ENCODE peak calls at places on chromosomes 7 and 10, in seven cellular contexts. M is H1, J is K562, G is GM12891, H is HepG2, U is SK-N-SH, Z is GM12878. F is an unnamed sample.

GRCh38 chr7:7972128-7972527 is 3.5 kb downstream of the GLCCI1 start:
- DNase-seq in M (no peak), J (no peak), G (no peak), H (no peak), U (peak), Z (no peak), F (no peak)

GRCh38 chr7:29217112-29217511 is 22.5 kb downstream of the CHN2 start:
- DNase-seq in M (no peak), J (no peak), G (no peak), H (no peak), U (no peak), Z (no peak), F (no peak)

GRCh38 chr10:113052076-113052830 is 102.2 kb downstream of the TCF7L2 start:
- DNase-seq in M (no peak), J (no peak), G (no peak), H (no peak), U (no peak), Z (no peak), F (no peak)

GRCh38 chr10:90587081-90587491 is 270.8 kb downstream of the HTR7 start:
- DNase-seq in M (no peak), J (no peak), G (no peak), H (no peak), U (no peak), Z (no peak), F (no peak)

GRCh38 chr7:54259185-54259584 is 283.0 kb upstream of the VSTM2A start:
- DNase-seq in M (no peak), J (no peak), G (no peak), H (no peak), U (no peak), Z (no peak), F (no peak)

GRCh38 chr10:75081379-75081778 is 30.1 kb upstream of the SAMD8 start:
- DNase-seq in M (no peak), J (no peak), G (no peak), H (no peak), U (no peak), Z (no peak), F (no peak)

GRCh38 chr10:97714401-97715258 is 1.1 kb downstream of the MARVELD1 start:
- DNase-seq in M (peak), J (peak), G (peak), H (no peak), U (peak), Z (no peak), F (peak)

GRCh38 chr7:147535619-147536200 is 1054.9 kb upstream of the C7orf33 start:
- DNase-seq in M (no peak), J (no peak), G (no peak), H (no peak), U (no peak), Z (no peak), F (no peak)

GRCh38 chr7:141737118-141737835 is 881 bp upstream of the SSBP1 start:
- DNase-seq in M (no peak), J (peak), G (no peak), H (peak), U (peak), Z (no peak), F (no peak)

GRCh38 chr7:42858570-42858969 is 53.3 kb downstream of the C7orf25 start:
- DNase-seq in M (no peak), J (no peak), G (no peak), H (no peak), U (no peak), Z (no peak), F (no peak)

GRCh38 chr10:43194861-43195260 is 56.6 kb downstream of the CSGALNACT2 start:
- DNase-seq in M (peak), J (no peak), G (no peak), H (no peak), U (peak), Z (no peak), F (no peak)

GRCh38 chr10:80509403-80510161 is 28.1 kb upstream of the SH2D4B start:
- DNase-seq in M (no peak), J (no peak), G (no peak), H (no peak), U (no peak), Z (no peak), F (no peak)

GRCh38 chr7:27248427-27248806 is 5.8 kb downstream of the EVX1 start:
- DNase-seq in M (no peak), J (no peak), G (no peak), H (no peak), U (peak), Z (no peak), F (no peak)

GRCh38 chr7:23175820-23176385 is 5.9 kb upstream of the NUP42 start:
- DNase-seq in M (no peak), J (no peak), G (no peak), H (no peak), U (no peak), Z (no peak), F (no peak)

GRCh38 chr7:143300959-143301617 is 12.9 kb downstream of the CASP2 start:
- DNase-seq in M (no peak), J (no peak), G (no peak), H (no peak), U (no peak), Z (no peak), F (no peak)

GRCh38 chr7:40356312-40356711 is 221.5 kb downstream of the SUGCT start:
- DNase-seq in M (no peak), J (no peak), G (no peak), H (no peak), U (no peak), Z (no peak), F (no peak)

GRCh38 chr10:88004451-88004850 is 141.0 kb downstream of the PTEN start:
- DNase-seq in M (no peak), J (no peak), G (no peak), H (no peak), U (no peak), Z (no peak), F (no peak)

GRCh38 chr7:86469680-86470295 is 173.9 kb upstream of the GRM3 start:
- DNase-seq in M (peak), J (peak), G (peak), H (peak), U (peak), Z (peak), F (peak)

GRCh38 chr10:93383562-93383981 is 98.6 kb downstream of the MYOF start:
- DNase-seq in M (no peak), J (no peak), G (no peak), H (no peak), U (no peak), Z (no peak), F (no peak)

GRCh38 chr10:126536148-126536547 is 134.3 kb downstream of the C10orf90 start:
- DNase-seq in M (no peak), J (no peak), G (no peak), H (no peak), U (no peak), Z (no peak), F (no peak)

GRCh38 chr10:111648046-111648445 is 535.5 kb downstream of the GPAM start:
- DNase-seq in M (no peak), J (no peak), G (no peak), H (no peak), U (peak), Z (no peak), F (no peak)

GRCh38 chr7:52168085-52168484 is 851.5 kb upstream of the COBL start:
- DNase-seq in M (peak), J (peak), G (no peak), H (peak), U (peak), Z (no peak), F (no peak)

GRCh38 chr7:37923996-37924395 is 3.6 kb downstream of the EPDR1 start:
- DNase-seq in M (no peak), J (no peak), G (no peak), H (no peak), U (no peak), Z (no peak), F (no peak)

GRCh38 chr10:97451605-97452004 is 5.6 kb downstream of the ZDHHC16 start:
- DNase-seq in M (no peak), J (no peak), G (no peak), H (no peak), U (no peak), Z (no peak), F (no peak)

GRCh38 chr10:73876971-73877370 is 2.6 kb upstream of the CAMK2G start:
- DNase-seq in M (no peak), J (no peak), G (no peak), H (no peak), U (no peak), Z (no peak), F (no peak)

GRCh38 chr7:117901089-117901797 is 28.0 kb upstream of the CTTNBP2 start:
- DNase-seq in M (no peak), J (no peak), G (no peak), H (no peak), U (no peak), Z (no peak), F (no peak)

GRCh38 chr7:135753616-135754413 is 5.2 kb upstream of the FAM180A start:
- DNase-seq in M (no peak), J (no peak), G (no peak), H (no peak), U (no peak), Z (no peak), F (no peak)

GRCh38 chr7:36153571-36154097 is 580 bp downstream of the EEPD1 start:
- DNase-seq in M (peak), J (peak), G (no peak), H (no peak), U (no peak), Z (no peak), F (no peak)

GRCh38 chr10:63120554-63120953 is 12.6 kb upstream of the NRBF2 start:
- DNase-seq in M (no peak), J (no peak), G (no peak), H (no peak), U (no peak), Z (no peak), F (no peak)

GRCh38 chr10:63634488-63635090 is 113.4 kb downstream of the REEP3 start:
- DNase-seq in M (no peak), J (no peak), G (no peak), H (no peak), U (no peak), Z (no peak), F (no peak)

GRCh38 chr7:95011156-95011928 is 103.9 kb downstream of the PPP1R9A start:
- DNase-seq in M (no peak), J (no peak), G (no peak), H (no peak), U (no peak), Z (no peak), F (no peak)

GRCh38 chr7:1928555-1929348 is 258.7 kb downstream of the ELFN1 start:
- DNase-seq in M (no peak), J (no peak), G (no peak), H (no peak), U (no peak), Z (no peak), F (no peak)

GRCh38 chr10:33706191-33706590 is 371.7 kb upstream of the NRP1 start:
- DNase-seq in M (no peak), J (no peak), G (no peak), H (no peak), U (no peak), Z (no peak), F (no peak)

GRCh38 chr7:134873253-134873652 is 93.8 kb downstream of the CALD1 start:
- DNase-seq in M (no peak), J (no peak), G (no peak), H (no peak), U (no peak), Z (no peak), F (no peak)

GRCh38 chr7:148121426-148121825 is 469.1 kb upstream of the C7orf33 start:
- DNase-seq in M (no peak), J (no peak), G (no peak), H (no peak), U (no peak), Z (no peak), F (no peak)

GRCh38 chr7:48106906-48107659 is 18.0 kb downstream of the UPP1 start:
- DNase-seq in M (no peak), J (no peak), G (no peak), H (no peak), U (no peak), Z (no peak), F (no peak)

GRCh38 chr7:98366562-98366938 is 34.3 kb downstream of the BAIAP2L1 start:
- DNase-seq in M (no peak), J (no peak), G (no peak), H (no peak), U (no peak), Z (no peak), F (no peak)

GRCh38 chr10:102646610-102647432 is 2.5 kb downstream of the TRIM8 start:
- DNase-seq in M (no peak), J (no peak), G (no peak), H (no peak), U (peak), Z (no peak), F (no peak)
- TF ChIP-seq POLR2AphosphoS5 in M (no peak), J (no peak), G (no peak), H (no peak), U (peak), Z (no peak), F (no peak)

DNA sequence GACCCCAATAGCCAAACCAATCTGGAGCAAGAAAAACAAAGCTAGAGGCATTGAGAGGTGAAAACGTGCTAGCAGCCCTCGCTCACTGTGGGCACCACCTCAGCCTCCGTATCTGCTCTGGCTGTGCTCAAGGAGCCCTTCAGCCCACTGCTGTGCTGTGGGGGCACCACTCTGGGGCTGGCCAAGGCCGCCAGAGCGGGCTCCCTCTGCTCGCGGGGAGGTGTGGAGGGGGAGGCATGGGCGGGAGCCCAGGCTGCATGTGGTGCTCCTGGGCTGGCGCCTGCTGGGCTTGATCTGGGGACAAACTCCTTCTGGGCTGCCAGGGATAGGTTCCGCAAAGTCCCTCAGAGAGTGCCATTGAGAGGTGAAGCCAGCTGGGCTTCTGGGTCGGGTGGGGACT is 1002.0 kb downstream of the GATA3 start:
- DNase-seq in M (no peak), J (no peak), G (no peak), H (no peak), U (no peak), Z (no peak), F (no peak)
- TF ChIP-seq TAF1 in M (no peak), J (no peak), G (no peak), H (no peak), U (no peak), Z (no peak), F (no peak)

GRCh38 chr10:549391-549790 is 140.1 kb downstream of the DIP2C start:
- DNase-seq in M (no peak), J (no peak), G (no peak), H (no peak), U (no peak), Z (no peak), F (no peak)

GRCh38 chr10:548212-548897 is 141.1 kb downstream of the DIP2C start:
- DNase-seq in M (no peak), J (no peak), G (no peak), H (no peak), U (peak), Z (no peak), F (no peak)

GRCh38 chr10:547591-548081 is 141.8 kb downstream of the DIP2C start:
- DNase-seq in M (no peak), J (no peak), G (no peak), H (no peak), U (peak), Z (no peak), F (no peak)

GRCh38 chr10:546451-546850 is 143.0 kb downstream of the DIP2C start:
- DNase-seq in M (no peak), J (no peak), G (no peak), H (no peak), U (no peak), Z (no peak), F (no peak)

GRCh38 chr10:546971-547590 is 142.4 kb downstream of the DIP2C start:
- DNase-seq in M (no peak), J (no peak), G (no peak), H (no peak), U (peak), Z (no peak), F (no peak)
- TF ChIP-seq POLR2AphosphoS5 in M (no peak), J (no peak), G (no peak), H (no peak), U (no peak), Z (no peak), F (no peak)

GRCh38 chr7:77262311-77262710 is 62.7 kb upstream of the FGL2 start:
- DNase-seq in M (no peak), J (no peak), G (no peak), H (no peak), U (no peak), Z (no peak), F (no peak)

GRCh38 chr7:77269360-77270075 is 69.9 kb upstream of the FGL2 start:
- DNase-seq in M (no peak), J (no peak), G (no peak), H (no peak), U (no peak), Z (peak), F (peak)

GRCh38 chr7:77266162-77266807 is 66.7 kb upstream of the FGL2 start:
- DNase-seq in M (no peak), J (no peak), G (peak), H (no peak), U (no peak), Z (peak), F (peak)

GRCh38 chr7:77270081-77270480 is 70.5 kb upstream of the FGL2 start:
- DNase-seq in M (no peak), J (no peak), G (no peak), H (no peak), U (no peak), Z (no peak), F (no peak)

GRCh38 chr7:77265666-77266065 is 66.0 kb upstream of the FGL2 start:
- DNase-seq in M (no peak), J (no peak), G (no peak), H (no peak), U (no peak), Z (no peak), F (peak)
- TF ChIP-seq TAF1 in M (no peak), J (no peak), G (no peak), H (no peak), U (no peak), Z (no peak), F (no peak)

GRCh38 chr10:34744590-34744989 is 70.5 kb downstream of the PARD3 start:
- DNase-seq in M (no peak), J (no peak), G (no peak), H (no peak), U (peak), Z (no peak), F (no peak)

GRCh38 chr10:34742456-34742855 is 72.6 kb downstream of the PARD3 start:
- DNase-seq in M (no peak), J (no peak), G (no peak), H (no peak), U (no peak), Z (no peak), F (no peak)

GRCh38 chr10:34746094-34746493 is 69.0 kb downstream of the PARD3 start:
- DNase-seq in M (no peak), J (no peak), G (no peak), H (peak), U (no peak), Z (no peak), F (no peak)

GRCh38 chr10:34745244-34745643 is 69.9 kb downstream of the PARD3 start:
- DNase-seq in M (no peak), J (no peak), G (no peak), H (no peak), U (no peak), Z (no peak), F (no peak)

GRCh38 chr10:34743804-34744203 is 71.3 kb downstream of the PARD3 start:
- DNase-seq in M (no peak), J (no peak), G (no peak), H (no peak), U (peak), Z (no peak), F (no peak)
- TF ChIP-seq POLR2AphosphoS5 in M (no peak), J (no peak), G (no peak), H (no peak), U (no peak), Z (no peak), F (no peak)

GRCh38 chr7:50724526-50725520 is 57.9 kb downstream of the GRB10 start:
- DNase-seq in M (no peak), J (no peak), G (no peak), H (no peak), U (no peak), Z (no peak), F (no peak)
- TF ChIP-seq TAF1 in M (no peak), J (no peak), G (no peak), H (no peak), U (no peak), Z (no peak), F (no peak)

GRCh38 chr7:132337450-132338080 is 238.7 kb downstream of the PLXNA4 start:
- DNase-seq in M (no peak), J (no peak), G (no peak), H (no peak), U (no peak), Z (no peak), F (no peak)
- TF ChIP-seq POLR2AphosphoS5 in M (no peak), J (no peak), G (no peak), H (no peak), U (no peak), Z (no peak), F (no peak)

DNA sequence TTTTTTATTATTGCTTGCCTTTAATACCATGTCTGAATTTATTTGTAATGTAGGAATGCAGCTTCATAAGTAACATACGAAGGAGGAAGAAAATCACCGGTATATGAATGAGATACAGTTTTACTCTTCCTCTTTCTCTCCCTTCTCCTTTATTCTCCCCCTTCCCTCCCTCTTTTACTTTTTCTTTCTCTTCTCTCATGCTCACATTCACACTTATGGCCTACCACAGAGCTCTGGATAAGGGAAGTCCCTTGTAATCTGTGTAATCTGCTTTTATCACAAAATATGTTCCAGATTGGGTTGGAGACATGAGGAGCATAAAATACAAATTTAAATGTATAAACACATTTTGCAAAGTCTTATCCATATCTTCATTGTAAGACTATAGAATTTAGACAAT is 59.4 kb downstream of the MDFIC start:
- DNase-seq in M (no peak), J (no peak), G (no peak), H (no peak), U (no peak), Z (no peak), F (no peak)
- TF ChIP-seq TAF1 in M (no peak), J (no peak), G (no peak), H (no peak), U (no peak), Z (no peak), F (no peak)

DNA sequence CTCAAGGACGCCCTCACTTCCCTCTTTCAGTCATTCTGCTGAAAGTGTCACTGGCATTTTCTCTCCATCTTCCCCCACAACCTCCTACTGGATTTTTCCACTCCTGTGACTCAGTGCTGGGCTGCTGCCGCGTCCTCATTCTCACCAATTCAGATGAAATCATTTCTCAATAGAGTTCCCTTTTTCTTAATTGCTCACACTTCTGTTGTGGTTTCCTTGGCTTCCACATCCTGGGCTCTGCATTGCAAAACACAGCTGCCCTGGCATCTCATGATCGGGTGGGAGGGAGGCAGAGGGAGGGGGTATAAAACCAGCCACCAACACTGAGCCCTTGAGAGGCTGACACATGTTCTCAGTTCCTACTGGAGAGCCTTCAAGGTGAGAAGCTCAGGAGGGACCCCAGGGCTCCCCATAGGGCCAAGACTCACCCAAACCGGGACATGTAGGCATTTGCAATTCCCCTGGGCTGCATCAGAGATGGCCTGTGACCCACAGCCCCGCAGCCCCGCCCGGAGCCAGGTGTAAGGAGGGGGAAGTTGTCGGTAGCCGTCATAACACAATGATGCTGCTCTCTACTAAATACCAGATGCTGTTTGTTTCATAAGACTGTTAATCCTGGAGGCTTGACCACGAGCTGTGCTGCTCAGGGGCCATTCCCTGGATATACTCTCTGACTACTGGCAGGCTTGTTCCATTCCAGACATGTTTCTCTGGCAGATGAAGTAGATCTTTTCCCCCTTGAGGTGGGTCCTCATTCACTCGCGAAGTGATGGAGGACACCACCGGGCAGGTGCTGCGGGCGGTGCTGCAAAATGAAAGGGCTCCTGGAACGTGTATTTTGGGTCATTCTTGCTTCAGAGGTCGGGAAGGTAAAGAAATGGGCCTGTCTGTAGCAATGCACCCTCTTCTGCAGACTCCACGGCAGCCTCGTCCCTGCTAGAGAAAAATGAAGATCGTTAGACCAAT is 61.3 kb downstream of the MKI67 start:
- DNase-seq in M (no peak), J (no peak), G (no peak), H (no peak), U (no peak), Z (peak), F (no peak)
- TF ChIP-seq POLR2AphosphoS5 in M (no peak), J (no peak), G (no peak), H (no peak), U (no peak), Z (no peak), F (no peak)